ENCODE peak calls at places on chromosomes 11 and 22, in five cellular contexts. H, J, R, X and Z are unnamed samples.

GRCh38 chr11:68839953-68840641 is 1.6 kb downstream of the CPT1A start:
- DNase-seq in H (peak; percentile 18), J (no peak), R (peak; percentile 66), X (no peak), Z (peak; percentile 72)

GRCh38 chr11:41414771-41415440 is 44.5 kb downstream of the LRRC4C start:
- DNase-seq in H (no peak), J (no peak), R (no peak), X (no peak), Z (no peak)

GRCh38 chr11:72813740-72814138 is 472 bp upstream of the ATG16L2 start:
- DNase-seq in H (peak; percentile 82), J (peak; percentile 85), R (no peak), X (peak; percentile 80), Z (peak; percentile 92)

GRCh38 chr11:93614111-93614784 is 47.2 kb upstream of the CEP295 start:
- DNase-seq in H (peak; percentile 60), J (no peak), R (no peak), X (no peak), Z (peak; percentile 10)

GRCh38 chr11:45527898-45528297 is 137.5 kb downstream of the CHST1 start:
- DNase-seq in H (no peak), J (peak; percentile 10), R (no peak), X (no peak), Z (no peak)

GRCh38 chr11:70205766-70206165 is 2.7 kb downstream of the FADD start:
- DNase-seq in H (no peak), J (no peak), R (no peak), X (no peak), Z (no peak)

GRCh38 chr11:61543606-61544306 is 35.2 kb downstream of the LRRC10B start:
- DNase-seq in H (no peak), J (no peak), R (no peak), X (peak; percentile 82), Z (no peak)

GRCh38 chr11:33668951-33669596 is 31.6 kb downstream of the C11orf91 start:
- DNase-seq in H (no peak), J (no peak), R (no peak), X (no peak), Z (no peak)

GRCh38 chr11:74204692-74205091 is 33.6 kb downstream of the PPME1 start:
- DNase-seq in H (no peak), J (no peak), R (no peak), X (no peak), Z (no peak)

GRCh38 chr11:95132956-95133355 is 43.3 kb downstream of the ENDOD1 start:
- DNase-seq in H (no peak), J (peak; percentile 89), R (no peak), X (no peak), Z (no peak)

GRCh38 chr11:1384206-1384965 is 5.3 kb upstream of the BRSK2 start:
- DNase-seq in H (no peak), J (no peak), R (no peak), X (no peak), Z (no peak)

GRCh38 chr22:27292542-27293298 is 508.8 kb downstream of the MN1 start:
- DNase-seq in H (peak; percentile 46), J (peak; percentile 20), R (no peak), X (no peak), Z (no peak)

GRCh38 chr11:112231952-112232351 is 5.7 kb downstream of the PTS start:
- DNase-seq in H (no peak), J (no peak), R (no peak), X (no peak), Z (no peak)

GRCh38 chr11:113179181-113179701 is 135.1 kb upstream of the TTC12 start:
- DNase-seq in H (peak; percentile 80), J (no peak), R (no peak), X (no peak), Z (no peak)

GRCh38 chr22:42299586-42300285 is 29.3 kb upstream of the TCF20 start:
- DNase-seq in H (peak; percentile 84), J (no peak), R (no peak), X (no peak), Z (peak; percentile 73)

GRCh38 chr22:29299136-29299900 is 7.1 kb upstream of the GAS2L1 start:
- DNase-seq in H (no peak), J (no peak), R (no peak), X (no peak), Z (no peak)

GRCh38 chr22:27551402-27551801 is 250.2 kb downstream of the MN1 start:
- DNase-seq in H (no peak), J (no peak), R (no peak), X (no peak), Z (no peak)

GRCh38 chr11:123518496-123519054 is 88.5 kb downstream of the GRAMD1B start:
- DNase-seq in H (no peak), J (no peak), R (no peak), X (no peak), Z (no peak)

GRCh38 chr11:2122907-2123627 is 16.1 kb downstream of the IGF2 start:
- DNase-seq in H (no peak), J (no peak), R (no peak), X (no peak), Z (no peak)

GRCh38 chr11:17221968-17222367 is 14.2 kb upstream of the PIK3C2A start:
- DNase-seq in H (no peak), J (peak; percentile 47), R (no peak), X (no peak), Z (no peak)

GRCh38 chr11:2792376-2793250 is 92.8 kb upstream of the KCNQ1OT1 start:
- DNase-seq in H (no peak), J (no peak), R (no peak), X (no peak), Z (no peak)

DNA sequence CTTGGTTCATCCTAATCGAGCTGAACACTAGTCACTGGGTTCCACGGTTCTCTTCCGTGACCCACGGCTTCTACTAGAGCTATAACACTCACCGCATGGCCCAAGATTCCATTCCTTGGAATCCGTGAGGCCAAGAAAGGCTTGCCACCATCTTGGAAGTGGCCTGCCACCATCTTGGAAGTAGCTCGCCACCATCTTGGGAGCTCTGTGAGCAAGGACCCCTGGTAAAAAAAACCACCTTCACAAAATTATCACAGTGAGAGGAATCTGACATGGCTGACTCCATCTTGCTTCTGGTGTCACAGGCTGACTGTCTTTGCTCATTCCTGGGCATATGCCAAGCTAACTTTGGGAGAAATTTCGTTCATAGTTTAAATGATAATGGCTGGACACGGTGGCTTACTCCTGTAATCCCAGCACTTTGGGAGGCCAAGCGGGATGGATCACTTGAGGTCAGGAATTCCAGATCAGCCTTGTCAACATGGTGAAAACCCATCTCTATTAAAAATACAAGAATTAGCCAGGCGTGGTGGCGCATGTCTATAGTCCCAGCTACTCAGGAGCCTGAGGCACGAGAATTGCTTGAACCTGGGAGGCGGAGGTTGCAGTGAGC is 18.9 kb upstream of the KCTD14 start:
- DNase-seq in H (no peak), J (no peak), R (no peak), X (no peak), Z (no peak)
- H2AFZ ChIP-seq in H (peak overlapping the region; percentile 63), J (no peak overlapping the region), R (no peak overlapping the region), X (no peak overlapping the region), Z (no peak overlapping the region)

GRCh38 chr22:39941661-39942060 is 18.5 kb upstream of the TMA7B start:
- DNase-seq in H (no peak), J (no peak), R (no peak), X (no peak), Z (no peak)
- H3K4me1 ChIP-seq in H (peaks cover 34% of the 10 kb centered on the region), J (peaks cover 3% of the 10 kb centered on the region), R (no peaks in the 10 kb centered on the region), X (no peaks in the 10 kb centered on the region), Z (peaks cover 24% of the 10 kb centered on the region)

GRCh38 chr11:65134240-65134951 is at the start of gene SYVN1:
- DNase-seq in H (peak; percentile 93), J (peak; percentile 87), R (peak; percentile 92), X (peak; percentile 87), Z (peak; percentile 94)
- H2AFZ ChIP-seq in H (peak within 1 kb of the TSS; percentile 98), J (peak within 1 kb of the TSS; percentile 81), R (peak within 1 kb of the TSS; percentile 65), X (peak within 1 kb of the TSS; percentile 82), Z (peak within 1 kb of the TSS; percentile 78)

GRCh38 chr11:6606471-6607189 is 3.1 kb downstream of the ILK start:
- DNase-seq in H (peak; percentile 95), J (peak; percentile 83), R (peak; percentile 97), X (peak; percentile 93), Z (peak; percentile 52)
- H3K4me1 ChIP-seq in H (peaks cover 23% of the 10 kb centered on the region), J (peaks cover 39% of the 10 kb centered on the region), R (peaks cover 28% of the 10 kb centered on the region), X (peaks cover 26% of the 10 kb centered on the region), Z (peaks cover 57% of the 10 kb centered on the region)

GRCh38 chr22:36982136-36982535 is 37.1 kb downstream of the TST start:
- DNase-seq in H (peak; percentile 23), J (no peak), R (no peak), X (no peak), Z (peak; percentile 29)

GRCh38 chr22:36979016-36979415 is 40.2 kb downstream of the TST start:
- DNase-seq in H (no peak), J (no peak), R (no peak), X (no peak), Z (no peak)

GRCh38 chr22:36977947-36978660 is 41.1 kb downstream of the TST start:
- DNase-seq in H (peak; percentile 95), J (peak; percentile 61), R (peak; percentile 85), X (peak; percentile 82), Z (peak; percentile 93)

GRCh38 chr22:36979511-36979910 is 39.7 kb downstream of the TST start:
- DNase-seq in H (no peak), J (no peak), R (no peak), X (no peak), Z (no peak)

GRCh38 chr22:36981247-36981775 is 37.9 kb downstream of the TST start:
- DNase-seq in H (no peak), J (no peak), R (no peak), X (no peak), Z (no peak)
- H2AFZ ChIP-seq in H (peak overlapping the region; percentile 12), J (no peak overlapping the region), R (no peak overlapping the region), X (no peak overlapping the region), Z (no peak overlapping the region)

GRCh38 chr22:38756631-38757463 is 1.0 kb upstream of the SUN2 start:
- DNase-seq in H (no peak), J (no peak), R (no peak), X (no peak), Z (peak; percentile 55)
- H3K4me1 ChIP-seq in H (peaks cover 30% of the 10 kb centered on the region), J (peaks cover 27% of the 10 kb centered on the region), R (peaks cover 19% of the 10 kb centered on the region), X (peaks cover 7% of the 10 kb centered on the region), Z (peaks cover 44% of the 10 kb centered on the region)

DNA sequence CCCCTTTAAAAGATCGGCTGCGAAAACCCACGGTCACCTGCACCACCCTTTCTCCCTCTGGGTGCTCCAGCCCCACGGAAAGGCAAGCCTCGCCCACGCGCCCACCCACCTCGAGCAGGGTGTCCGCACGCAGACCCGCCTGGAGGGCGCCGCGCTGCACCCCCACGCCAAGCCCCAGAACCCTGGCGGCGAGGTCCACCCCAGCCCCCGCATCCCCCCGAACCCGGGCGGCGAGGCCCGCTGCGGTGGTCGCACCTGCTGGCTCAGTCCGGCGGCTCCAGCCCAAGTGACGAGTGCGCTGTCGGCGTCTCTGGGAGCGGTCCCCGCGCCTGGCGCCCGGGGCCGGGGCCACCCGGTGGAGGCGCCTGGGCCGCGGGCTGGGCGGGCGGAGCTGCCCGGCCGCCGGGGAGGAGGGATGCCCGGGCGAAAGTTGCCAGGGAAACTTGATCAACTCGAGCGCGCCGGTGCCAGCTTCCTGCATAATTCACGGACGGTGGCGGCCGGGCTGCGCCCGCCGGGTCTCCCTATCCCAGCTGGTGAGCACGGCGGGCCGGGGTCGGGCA is 1.1 kb downstream of the SHANK2 start:
- DNase-seq in H (peak; percentile 60), J (no peak), R (no peak), X (no peak), Z (no peak)
- H2AFZ ChIP-seq in H (no peak overlapping the region), J (peak overlapping the region; percentile 96), R (no peak overlapping the region), X (no peak overlapping the region), Z (no peak overlapping the region)

DNA sequence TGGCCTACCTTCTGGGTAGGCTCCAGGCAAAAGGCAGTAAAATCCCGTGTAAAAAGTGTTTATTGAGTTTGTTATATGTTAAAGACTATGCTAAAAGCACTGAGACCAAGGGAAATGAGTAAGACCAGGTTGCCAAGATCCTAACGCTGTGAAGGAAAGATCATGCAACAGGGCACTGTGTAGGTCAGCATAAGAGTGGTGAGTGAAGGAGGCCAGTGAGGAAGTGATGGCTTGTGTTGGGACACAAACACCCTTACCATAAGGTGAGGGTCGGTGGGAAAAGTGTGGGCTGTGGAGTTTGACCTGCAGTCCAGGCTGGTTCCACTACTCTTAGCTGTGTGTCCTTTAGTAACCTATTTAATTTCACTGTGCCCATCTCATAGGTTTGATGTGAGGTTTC is 202.1 kb downstream of the DBX1 start:
- DNase-seq in H (no peak), J (no peak), R (no peak), X (no peak), Z (no peak)
- H3K4me1 ChIP-seq in H (peaks cover 13% of the 10 kb centered on the region), J (peaks cover 27% of the 10 kb centered on the region), R (peaks cover 10% of the 10 kb centered on the region), X (peaks cover 18% of the 10 kb centered on the region), Z (no peaks in the 10 kb centered on the region)